ENCODE peak calls at places on chromosomes 13 and 19, in four cellular contexts. One of them, this sample, is unnamed.

GRCh38 chr13:28059214-28059613 is 41.2 kb downstream of the FLT3 start:
- DNase-seq in cardiac muscle cell: peak
- DNase-seq in neuronal stem cell: peak
- DNase-seq in GM04504: no peak
- DNase-seq in this sample: peak

GRCh38 chr13:42803563-42804212 is 22.3 kb downstream of the FAM216B start:
- DNase-seq in cardiac muscle cell: no peak
- DNase-seq in neuronal stem cell: no peak
- DNase-seq in GM04504: no peak
- DNase-seq in this sample: no peak

GRCh38 chr19:19823916-19824315 is 2.4 kb upstream of the ZNF506 start:
- DNase-seq in cardiac muscle cell: no peak
- DNase-seq in neuronal stem cell: no peak
- DNase-seq in GM04504: no peak
- DNase-seq in this sample: no peak

GRCh38 chr19:14505488-14506239 is 9.7 kb upstream of the GIPC1 start:
- DNase-seq in cardiac muscle cell: peak
- DNase-seq in neuronal stem cell: no peak
- DNase-seq in GM04504: peak
- DNase-seq in this sample: peak

GRCh38 chr19:13579388-13580060 is 73.2 kb upstream of the CACNA1A start:
- DNase-seq in cardiac muscle cell: no peak
- DNase-seq in neuronal stem cell: no peak
- DNase-seq in GM04504: peak
- DNase-seq in this sample: no peak

GRCh38 chr19:47264629-47265028 is 8.3 kb downstream of the CCDC9 start:
- DNase-seq in cardiac muscle cell: no peak
- DNase-seq in neuronal stem cell: no peak
- DNase-seq in GM04504: no peak
- DNase-seq in this sample: no peak

GRCh38 chr19:11494634-11495285 is 10.9 kb downstream of the ZNF653 start:
- DNase-seq in cardiac muscle cell: no peak
- DNase-seq in neuronal stem cell: no peak
- DNase-seq in GM04504: no peak
- DNase-seq in this sample: no peak

GRCh38 chr13:109704771-109705628 is 81.4 kb downstream of the IRS2 start:
- DNase-seq in cardiac muscle cell: no peak
- DNase-seq in neuronal stem cell: no peak
- DNase-seq in GM04504: no peak
- DNase-seq in this sample: no peak

GRCh38 chr19:55272142-55272541 is 7.8 kb downstream of the HSPBP1 start:
- DNase-seq in cardiac muscle cell: no peak
- DNase-seq in neuronal stem cell: no peak
- DNase-seq in GM04504: no peak
- DNase-seq in this sample: no peak

GRCh38 chr13:33262069-33262487 is 23.5 kb downstream of the STARD13 start:
- DNase-seq in cardiac muscle cell: no peak
- DNase-seq in neuronal stem cell: no peak
- DNase-seq in GM04504: no peak
- DNase-seq in this sample: no peak

GRCh38 chr19:940591-941291 is 14.9 kb downstream of the ARID3A start:
- DNase-seq in cardiac muscle cell: no peak
- DNase-seq in neuronal stem cell: no peak
- DNase-seq in GM04504: no peak
- DNase-seq in this sample: no peak

GRCh38 chr19:34217952-34218817 is 36.2 kb upstream of the GARRE1 start:
- DNase-seq in cardiac muscle cell: no peak
- DNase-seq in neuronal stem cell: no peak
- DNase-seq in GM04504: peak
- DNase-seq in this sample: no peak

GRCh38 chr13:99657848-99658265 is 156.6 kb downstream of the TM9SF2 start:
- DNase-seq in cardiac muscle cell: peak
- DNase-seq in neuronal stem cell: no peak
- DNase-seq in GM04504: no peak
- DNase-seq in this sample: peak

GRCh38 chr13:113493315-113493951 is 2.9 kb upstream of the DCUN1D2 start:
- DNase-seq in cardiac muscle cell: no peak
- DNase-seq in neuronal stem cell: no peak
- DNase-seq in GM04504: peak
- DNase-seq in this sample: no peak

GRCh38 chr19:9991425-9992191 is 18.7 kb downstream of the COL5A3 start:
- DNase-seq in cardiac muscle cell: no peak
- DNase-seq in neuronal stem cell: no peak
- DNase-seq in GM04504: no peak
- DNase-seq in this sample: no peak

GRCh38 chr19:13436352-13436751 is 69.9 kb downstream of the CACNA1A start:
- DNase-seq in cardiac muscle cell: no peak
- DNase-seq in neuronal stem cell: no peak
- DNase-seq in GM04504: no peak
- DNase-seq in this sample: no peak

GRCh38 chr19:50803633-50804419 is 13.6 kb downstream of the ACP4 start:
- DNase-seq in cardiac muscle cell: peak
- DNase-seq in neuronal stem cell: no peak
- DNase-seq in GM04504: no peak
- DNase-seq in this sample: peak

GRCh38 chr13:51585234-51585672 is 991 bp downstream of the WDFY2 start:
- DNase-seq in cardiac muscle cell: peak
- DNase-seq in neuronal stem cell: no peak
- DNase-seq in GM04504: no peak
- DNase-seq in this sample: no peak

GRCh38 chr13:35675651-35676050 is 199.2 kb upstream of the MAB21L1 start:
- DNase-seq in cardiac muscle cell: no peak
- DNase-seq in neuronal stem cell: no peak
- DNase-seq in GM04504: no peak
- DNase-seq in this sample: no peak

GRCh38 chr19:46489445-46490272 is 6.0 kb downstream of the PNMA8B start:
- DNase-seq in cardiac muscle cell: no peak
- DNase-seq in neuronal stem cell: no peak
- DNase-seq in GM04504: no peak
- DNase-seq in this sample: peak

This sample was measured in glutamatergic neuron.